ENCODE peak calls at places on chromosome X, in five cellular contexts. One of them, this sample, is unnamed.
A peak's percentile ranks its signal among the peaks of the same experiment; 100 is the strongest.

GRCh38 chrX:119809185-119809666 is 17.8 kb upstream of the RPL39 start:
- DNase-seq in adrenal gland: no peak
- DNase-seq in transverse colon: no peak
- DNase-seq in heart left ventricle: no peak
- DNase-seq in fibroblast of lung: peak; percentile 3
- DNase-seq in this sample: no peak

GRCh38 chrX:40078489-40079288 is 19.1 kb downstream of the BCOR start:
- DNase-seq in adrenal gland: no peak
- DNase-seq in transverse colon: no peak
- DNase-seq in heart left ventricle: no peak
- DNase-seq in fibroblast of lung: no peak
- DNase-seq in this sample: no peak

GRCh38 chrX:40434947-40435346 is 145.8 kb upstream of the ATP6AP2 start:
- DNase-seq in fibroblast of lung: peak; percentile 58
- DNase-seq in transverse colon: no peak
- DNase-seq in adrenal gland: peak; percentile 45
- DNase-seq in heart left ventricle: peak; percentile 12
- DNase-seq in this sample: no peak

GRCh38 chrX:50707376-50707775 is 106.6 kb downstream of the SHROOM4 start:
- DNase-seq in heart left ventricle: no peak
- DNase-seq in adrenal gland: no peak
- DNase-seq in transverse colon: peak; percentile 15
- DNase-seq in fibroblast of lung: no peak
- DNase-seq in this sample: no peak

GRCh38 chrX:22110729-22111494 is 78.8 kb downstream of the PHEX start:
- DNase-seq in adrenal gland: no peak
- DNase-seq in heart left ventricle: no peak
- DNase-seq in transverse colon: no peak
- DNase-seq in fibroblast of lung: no peak
- DNase-seq in this sample: no peak

GRCh38 chrX:3699841-3700381 is 13.5 kb downstream of the PRKX start:
- DNase-seq in heart left ventricle: no peak
- DNase-seq in fibroblast of lung: no peak
- DNase-seq in transverse colon: no peak
- DNase-seq in adrenal gland: no peak
- DNase-seq in this sample: no peak

GRCh38 chrX:97563531-97564133 is 679.9 kb downstream of the RPA4 start:
- DNase-seq in adrenal gland: peak; percentile 53
- DNase-seq in fibroblast of lung: peak; percentile 77
- DNase-seq in heart left ventricle: peak; percentile 8
- DNase-seq in transverse colon: peak; percentile 41
- DNase-seq in this sample: peak; percentile 13

GRCh38 chrX:121455890-121456289 is 408.5 kb downstream of the GLUD2 start:
- DNase-seq in transverse colon: no peak
- DNase-seq in heart left ventricle: no peak
- DNase-seq in fibroblast of lung: no peak
- DNase-seq in adrenal gland: no peak
- DNase-seq in this sample: no peak

GRCh38 chrX:126770179-126770578 is 49.4 kb upstream of the PRR32 start:
- DNase-seq in heart left ventricle: no peak
- DNase-seq in fibroblast of lung: no peak
- DNase-seq in transverse colon: no peak
- DNase-seq in adrenal gland: peak; percentile 27
- DNase-seq in this sample: no peak

GRCh38 chrX:148535639-148536038 is 35.2 kb downstream of the AFF2 start:
- DNase-seq in fibroblast of lung: no peak
- DNase-seq in heart left ventricle: no peak
- DNase-seq in adrenal gland: no peak
- DNase-seq in transverse colon: no peak
- DNase-seq in this sample: no peak

GRCh38 chrX:148537556-148538182 is 37.3 kb downstream of the AFF2 start:
- DNase-seq in adrenal gland: no peak
- DNase-seq in transverse colon: no peak
- DNase-seq in heart left ventricle: no peak
- DNase-seq in fibroblast of lung: no peak
- DNase-seq in this sample: no peak

GRCh38 chrX:148540114-148540513 is 39.7 kb downstream of the AFF2 start:
- DNase-seq in adrenal gland: no peak
- DNase-seq in heart left ventricle: no peak
- DNase-seq in fibroblast of lung: no peak
- DNase-seq in transverse colon: no peak
- DNase-seq in this sample: no peak

GRCh38 chrX:148538582-148538981 is 38.2 kb downstream of the AFF2 start:
- DNase-seq in fibroblast of lung: no peak
- DNase-seq in heart left ventricle: no peak
- DNase-seq in adrenal gland: no peak
- DNase-seq in transverse colon: no peak
- DNase-seq in this sample: no peak

DNA sequence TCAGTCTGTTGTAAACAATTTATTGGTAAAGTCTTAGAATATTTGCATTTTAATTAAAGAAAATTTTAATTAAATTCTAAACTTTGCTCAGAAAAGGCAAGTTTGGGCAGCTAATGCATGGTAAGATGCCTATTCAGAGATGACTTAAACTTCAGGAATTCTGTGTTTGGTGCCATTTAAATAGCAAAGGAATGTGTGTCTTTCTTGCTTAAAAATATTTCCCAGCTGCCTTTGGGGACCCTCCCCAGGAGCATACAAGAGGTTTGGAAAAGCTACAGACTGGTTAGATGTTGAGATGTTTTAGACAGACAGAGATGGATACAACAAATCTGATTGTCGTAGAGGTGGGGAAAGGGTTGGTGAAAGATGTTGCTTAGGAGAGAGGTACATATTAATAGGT is 36.5 kb downstream of the AFF2 start:
- DNase-seq in fibroblast of lung: no peak
- DNase-seq in adrenal gland: no peak
- DNase-seq in heart left ventricle: no peak
- DNase-seq in transverse colon: no peak
- DNase-seq in this sample: no peak
- H3K4me1 ChIP-seq in fibroblast of lung: no peaks in the 10 kb centered on the region
- H3K4me1 ChIP-seq in adrenal gland: no peaks in the 10 kb centered on the region
- H3K4me1 ChIP-seq in heart left ventricle: no peaks in the 10 kb centered on the region
- H3K4me1 ChIP-seq in transverse colon: no peaks in the 10 kb centered on the region
- H3K4me1 ChIP-seq in this sample: no peaks in the 10 kb centered on the region

DNA sequence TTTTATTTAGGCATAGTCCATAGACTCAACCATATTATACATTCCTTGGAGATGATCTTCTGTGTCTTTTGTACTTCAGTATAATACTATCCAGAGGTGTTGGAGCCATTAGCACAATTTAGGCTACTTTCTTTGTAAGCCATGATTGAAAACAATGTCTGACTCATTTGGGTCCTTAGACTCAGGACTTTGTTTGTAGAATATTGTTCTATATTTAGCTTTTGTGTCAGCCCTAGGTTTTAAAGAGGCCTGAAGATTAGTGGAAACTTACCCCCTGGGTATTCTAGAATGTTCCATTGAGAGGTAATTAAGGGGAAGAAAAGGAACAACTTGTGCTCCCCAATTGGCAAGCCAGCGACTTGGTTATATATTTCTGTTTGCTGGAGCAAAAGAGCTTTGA is 145.2 kb upstream of the SCML1 start:
- DNase-seq in transverse colon: no peak
- DNase-seq in adrenal gland: no peak
- DNase-seq in heart left ventricle: no peak
- DNase-seq in fibroblast of lung: no peak
- DNase-seq in this sample: no peak
- H3K4me3 ChIP-seq in transverse colon: no peak overlapping the region
- H3K4me3 ChIP-seq in adrenal gland: no peak overlapping the region
- H3K4me3 ChIP-seq in heart left ventricle: no peak overlapping the region
- H3K4me3 ChIP-seq in fibroblast of lung: no peak overlapping the region
- H3K4me3 ChIP-seq in this sample: no peak overlapping the region

GRCh38 chrX:288561-288991 is 7.4 kb downstream of the PLCXD1 start:
- DNase-seq in fibroblast of lung: no peak
- DNase-seq in adrenal gland: no peak
- DNase-seq in heart left ventricle: peak; percentile 4
- DNase-seq in transverse colon: no peak
- DNase-seq in this sample: no peak

GRCh38 chrX:287670-288069 is 6.5 kb downstream of the PLCXD1 start:
- DNase-seq in transverse colon: no peak
- DNase-seq in adrenal gland: no peak
- DNase-seq in heart left ventricle: peak; percentile 0
- DNase-seq in fibroblast of lung: no peak
- DNase-seq in this sample: no peak

GRCh38 chrX:285076-285677 is 4.0 kb downstream of the PLCXD1 start:
- DNase-seq in adrenal gland: no peak
- DNase-seq in fibroblast of lung: no peak
- DNase-seq in heart left ventricle: no peak
- DNase-seq in transverse colon: no peak
- DNase-seq in this sample: no peak

GRCh38 chrX:281166-281999 is at the start of gene PLCXD1:
- DNase-seq in adrenal gland: no peak
- DNase-seq in fibroblast of lung: peak; percentile 66
- DNase-seq in heart left ventricle: peak; percentile 8
- DNase-seq in transverse colon: no peak
- DNase-seq in this sample: no peak

GRCh38 chrX:283115-283845 is 2.1 kb downstream of the PLCXD1 start:
- DNase-seq in adrenal gland: peak; percentile 91
- DNase-seq in fibroblast of lung: peak; percentile 86
- DNase-seq in transverse colon: peak; percentile 92
- DNase-seq in heart left ventricle: peak; percentile 91
- DNase-seq in this sample: peak; percentile 84
- H3K4me1 ChIP-seq in adrenal gland: no peaks in the 10 kb centered on the region
- H3K4me1 ChIP-seq in fibroblast of lung: no peaks in the 10 kb centered on the region
- H3K4me1 ChIP-seq in transverse colon: peaks cover 23% of the 10 kb centered on the region
- H3K4me1 ChIP-seq in heart left ventricle: peaks cover 13% of the 10 kb centered on the region
- H3K4me1 ChIP-seq in this sample: peaks cover 16% of the 10 kb centered on the region

GRCh38 chrX:49263631-49264030 is 879 bp downstream of the FOXP3 start:
- DNase-seq in transverse colon: no peak
- DNase-seq in adrenal gland: no peak
- DNase-seq in heart left ventricle: no peak
- DNase-seq in fibroblast of lung: no peak
- DNase-seq in this sample: no peak

GRCh38 chrX:49266536-49267445 is 2.3 kb upstream of the FOXP3 start:
- DNase-seq in transverse colon: no peak
- DNase-seq in heart left ventricle: no peak
- DNase-seq in adrenal gland: no peak
- DNase-seq in fibroblast of lung: no peak
- DNase-seq in this sample: no peak

GRCh38 chrX:49260221-49260985 is 4.1 kb downstream of the FOXP3 start:
- DNase-seq in adrenal gland: no peak
- DNase-seq in fibroblast of lung: no peak
- DNase-seq in heart left ventricle: no peak
- DNase-seq in transverse colon: no peak
- DNase-seq in this sample: no peak

GRCh38 chrX:49262603-49263002 is 1.9 kb downstream of the FOXP3 start:
- DNase-seq in adrenal gland: no peak
- DNase-seq in heart left ventricle: no peak
- DNase-seq in transverse colon: no peak
- DNase-seq in fibroblast of lung: no peak
- DNase-seq in this sample: no peak

DNA sequence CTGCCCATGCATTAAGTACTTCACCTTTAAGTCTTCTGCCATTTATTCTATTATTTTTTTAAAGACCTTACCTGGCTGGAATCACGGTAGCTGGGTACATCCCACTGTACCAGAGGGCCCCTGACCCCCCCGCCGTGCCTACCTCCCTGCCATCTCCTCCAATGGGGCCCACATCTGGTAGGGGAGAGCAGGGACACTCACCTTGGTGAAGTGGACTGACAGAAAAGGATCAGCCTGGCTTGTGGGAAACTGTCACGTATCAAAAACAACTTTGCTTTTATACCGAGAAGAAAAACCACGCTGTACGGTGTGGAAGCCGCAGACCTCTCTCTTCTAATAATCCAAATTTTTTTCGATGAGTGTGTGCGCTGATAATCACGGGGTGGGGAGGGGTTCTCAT is at the start of gene FOXP3:
- DNase-seq in fibroblast of lung: no peak
- DNase-seq in transverse colon: no peak
- DNase-seq in adrenal gland: no peak
- DNase-seq in heart left ventricle: no peak
- DNase-seq in this sample: no peak
- H3K4me3 ChIP-seq in fibroblast of lung: no peak within 1 kb of the TSS
- H3K4me3 ChIP-seq in transverse colon: no peak within 1 kb of the TSS
- H3K4me3 ChIP-seq in adrenal gland: no peak within 1 kb of the TSS
- H3K4me3 ChIP-seq in heart left ventricle: no peak within 1 kb of the TSS
- H3K4me3 ChIP-seq in this sample: no peak within 1 kb of the TSS

GRCh38 chrX:53266914-53267313 is 14.5 kb downstream of the IQSEC2 start:
- DNase-seq in fibroblast of lung: no peak
- DNase-seq in transverse colon: no peak
- DNase-seq in adrenal gland: no peak
- DNase-seq in heart left ventricle: no peak
- DNase-seq in this sample: no peak
- H3K4me1 ChIP-seq in fibroblast of lung: peaks cover 22% of the 10 kb centered on the region
- H3K4me1 ChIP-seq in transverse colon: peaks cover 20% of the 10 kb centered on the region
- H3K4me1 ChIP-seq in adrenal gland: peaks cover 6% of the 10 kb centered on the region
- H3K4me1 ChIP-seq in heart left ventricle: peaks cover 48% of the 10 kb centered on the region
- H3K4me1 ChIP-seq in this sample: no peaks in the 10 kb centered on the region

GRCh38 chrX:150765782-150766350 is 72.7 kb downstream of the MTMR1 start:
- DNase-seq in adrenal gland: no peak
- DNase-seq in heart left ventricle: no peak
- DNase-seq in transverse colon: no peak
- DNase-seq in fibroblast of lung: no peak
- DNase-seq in this sample: no peak

GRCh38 chrX:150767475-150768131 is 74.4 kb downstream of the MTMR1 start:
- DNase-seq in transverse colon: no peak
- DNase-seq in heart left ventricle: no peak
- DNase-seq in adrenal gland: no peak
- DNase-seq in fibroblast of lung: peak; percentile 79
- DNase-seq in this sample: no peak

GRCh38 chrX:150767045-150767395 is 73.8 kb downstream of the MTMR1 start:
- DNase-seq in adrenal gland: no peak
- DNase-seq in heart left ventricle: peak; percentile 31
- DNase-seq in fibroblast of lung: no peak
- DNase-seq in transverse colon: no peak
- DNase-seq in this sample: peak; percentile 23

GRCh38 chrX:150765237-150765636 is 72.0 kb downstream of the MTMR1 start:
- DNase-seq in transverse colon: no peak
- DNase-seq in adrenal gland: no peak
- DNase-seq in heart left ventricle: no peak
- DNase-seq in fibroblast of lung: no peak
- DNase-seq in this sample: no peak

GRCh38 chrX:150766351-150767044 is 73.3 kb downstream of the MTMR1 start:
- DNase-seq in fibroblast of lung: no peak
- DNase-seq in heart left ventricle: no peak
- DNase-seq in adrenal gland: no peak
- DNase-seq in transverse colon: no peak
- DNase-seq in this sample: no peak
- H3K4me3 ChIP-seq in fibroblast of lung: no peak overlapping the region
- H3K4me3 ChIP-seq in heart left ventricle: no peak overlapping the region
- H3K4me3 ChIP-seq in adrenal gland: no peak overlapping the region
- H3K4me3 ChIP-seq in transverse colon: no peak overlapping the region
- H3K4me3 ChIP-seq in this sample: no peak overlapping the region

DNA sequence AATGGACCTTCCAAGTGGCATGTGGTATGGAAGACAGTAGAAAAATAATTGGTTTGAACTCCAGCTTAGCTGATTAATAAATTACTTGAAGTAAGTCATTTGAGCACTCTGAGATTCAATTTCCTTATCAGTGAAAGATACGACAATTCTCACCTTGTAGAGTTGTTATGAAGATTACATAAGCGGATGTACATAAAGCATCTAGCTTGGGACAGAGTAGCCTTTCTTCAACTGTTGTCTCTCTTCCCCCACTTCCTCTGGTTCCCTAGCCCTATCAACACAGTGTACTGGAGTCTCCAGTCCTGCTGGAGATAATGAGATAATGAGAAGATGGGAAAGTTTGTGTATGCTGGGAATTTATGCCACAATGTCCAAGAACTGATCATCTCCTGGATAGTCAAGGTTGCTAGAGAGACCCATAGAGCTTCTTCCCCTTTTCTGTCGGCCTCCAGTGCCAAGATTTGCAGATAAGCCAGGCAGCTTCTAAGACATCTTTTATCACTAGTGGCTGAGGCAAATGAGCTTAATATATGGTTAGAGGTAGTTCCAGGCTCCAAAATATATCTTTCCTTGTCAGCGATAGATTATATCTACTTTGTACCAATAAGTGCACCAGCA is 33.9 kb downstream of the VSIG4 start:
- DNase-seq in adrenal gland: no peak
- DNase-seq in heart left ventricle: no peak
- DNase-seq in transverse colon: no peak
- DNase-seq in fibroblast of lung: no peak
- DNase-seq in this sample: no peak
- H3K4me1 ChIP-seq in adrenal gland: no peaks in the 10 kb centered on the region
- H3K4me1 ChIP-seq in heart left ventricle: peaks cover 70% of the 10 kb centered on the region
- H3K4me1 ChIP-seq in transverse colon: no peaks in the 10 kb centered on the region
- H3K4me1 ChIP-seq in fibroblast of lung: no peaks in the 10 kb centered on the region
- H3K4me1 ChIP-seq in this sample: no peaks in the 10 kb centered on the region

This sample was measured in heart right ventricle.